ENCODE peak calls at places on chromosomes 1 and 21, in eight cellular contexts. M is glutamatergic neuron, V is ureter, B is NCI-H1417, Q is left ventricle myocardium superior, Z is SJSA1, W is activated gamma-delta T cell treated with Interleukin-2 at 50 U/mL for 16 hours, G is NCI-H1105. H is an unnamed sample.

GRCh38 chr1:152495066-152495675 is 15.4 kb upstream of the LCE5A start:
- DNase-seq in M (peak), V (no peak), B (peak), Q (no peak), Z (peak), W (no peak), G (no peak), H (no peak)

GRCh38 chr1:161379071-161379470 is 11.4 kb upstream of the CFAP126 start:
- DNase-seq in M (no peak), V (no peak), B (no peak), Q (peak), Z (no peak), W (no peak), G (no peak), H (no peak)

GRCh38 chr1:153355445-153356071 is 2.1 kb upstream of the S100A9 start:
- DNase-seq in M (peak), V (no peak), B (peak), Q (peak), Z (peak), W (no peak), G (peak), H (peak)

GRCh38 chr1:52554756-52555155 is 1.9 kb upstream of the TUT4 start:
- DNase-seq in M (no peak), V (no peak), B (peak), Q (no peak), Z (no peak), W (no peak), G (no peak), H (no peak)

GRCh38 chr1:9256332-9256731 is 21.8 kb downstream of the H6PD start:
- DNase-seq in M (no peak), V (no peak), B (no peak), Q (no peak), Z (no peak), W (no peak), G (no peak), H (no peak)

GRCh38 chr1:165381745-165382530 is 25.4 kb upstream of the LMX1A start:
- DNase-seq in M (no peak), V (no peak), B (no peak), Q (no peak), Z (no peak), W (no peak), G (no peak), H (no peak)

GRCh38 chr1:41359211-41360073 is 1.8 kb upstream of the FOXO6 start:
- DNase-seq in M (no peak), V (peak), B (no peak), Q (peak), Z (no peak), W (no peak), G (no peak), H (no peak)

GRCh38 chr1:79633456-79633855 is 626.9 kb upstream of the ADGRL4 start:
- DNase-seq in M (no peak), V (no peak), B (no peak), Q (no peak), Z (no peak), W (no peak), G (no peak), H (no peak)

GRCh38 chr1:12132078-12132477 is 34.7 kb upstream of the TNFRSF1B start:
- DNase-seq in M (no peak), V (no peak), B (no peak), Q (no peak), Z (no peak), W (no peak), G (no peak), H (no peak)

GRCh38 chr1:106831511-106831910 is 225.0 kb upstream of the PRMT6 start:
- DNase-seq in M (no peak), V (no peak), B (no peak), Q (no peak), Z (no peak), W (no peak), G (no peak), H (no peak)

GRCh38 chr1:149942207-149942606 is 5.5 kb upstream of the MTMR11 start:
- DNase-seq in M (peak), V (no peak), B (peak), Q (no peak), Z (no peak), W (no peak), G (no peak), H (no peak)

GRCh38 chr21:15908187-15908586 is 178.4 kb downstream of the USP25 start:
- DNase-seq in M (no peak), V (no peak), B (no peak), Q (no peak), Z (no peak), W (no peak), G (no peak), H (no peak)

GRCh38 chr1:81179239-81179638 is 621.5 kb upstream of the ADGRL2 start:
- DNase-seq in M (no peak), V (no peak), B (no peak), Q (no peak), Z (peak), W (no peak), G (no peak), H (no peak)

GRCh38 chr1:156912861-156913808 is 7.3 kb upstream of the LRRC71 start:
- DNase-seq in M (peak), V (no peak), B (no peak), Q (peak), Z (no peak), W (no peak), G (peak), H (no peak)

GRCh38 chr1:47558601-47559593 is 121.1 kb downstream of the FOXD2 start:
- DNase-seq in M (no peak), V (no peak), B (peak), Q (no peak), Z (no peak), W (no peak), G (peak), H (peak)

GRCh38 chr1:172906778-172907592 is 143.8 kb downstream of the TNFSF18 start:
- DNase-seq in M (no peak), V (no peak), B (no peak), Q (no peak), Z (peak), W (no peak), G (no peak), H (no peak)

GRCh38 chr1:108036796-108037545 is 72.0 kb upstream of the VAV3 start:
- DNase-seq in M (no peak), V (no peak), B (no peak), Q (no peak), Z (no peak), W (no peak), G (no peak), H (no peak)

GRCh38 chr1:177328251-177328650 is 157.5 kb downstream of the BRINP2 start:
- DNase-seq in M (no peak), V (no peak), B (no peak), Q (no peak), Z (no peak), W (no peak), G (no peak), H (no peak)

GRCh38 chr1:243495442-243496172 is 239.8 kb downstream of the SDCCAG8 start:
- DNase-seq in M (no peak), V (peak), B (no peak), Q (no peak), Z (no peak), W (no peak), G (no peak), H (no peak)